ENCODE peak calls at places on chromosomes 4 and X, in six cellular contexts. L is endothelial cell, R is neural crest cell, H is hepatocyte, J is psoas muscle, V is lower leg skin. W is an unnamed sample.

GRCh38 chrX:71532078-71532752 is 689 bp upstream of the OGT start:
- DNase-seq in R (no peak), H (peak; percentile 21), V (no peak), J (no peak), L (no peak), W (no peak)

GRCh38 chr4:4762300-4762699 is 97.2 kb upstream of the MSX1 start:
- DNase-seq in L (no peak), R (no peak), H (no peak), V (no peak), J (no peak), W (no peak)

GRCh38 chr4:155643087-155643486 is 23.6 kb upstream of the GUCY1A1 start:
- DNase-seq in J (no peak), V (no peak), R (no peak), H (no peak), L (no peak), W (no peak)

GRCh38 chr4:173074501-173074946 is 94.1 kb upstream of the GALNT7 start:
- DNase-seq in R (no peak), V (no peak), H (peak; percentile 68), J (no peak), L (no peak), W (no peak)

GRCh38 chr4:122895336-122895995 is 26.9 kb downstream of the NUDT6 start:
- DNase-seq in R (no peak), J (no peak), L (no peak), H (no peak), V (no peak), W (no peak)

GRCh38 chrX:103779156-103779555 is 2.5 kb downstream of the PLP1 start:
- DNase-seq in H (no peak), L (no peak), J (no peak), V (no peak), R (no peak), W (no peak)

GRCh38 chrX:68830486-68831404 is 1.9 kb downstream of the EFNB1 start:
- DNase-seq in H (peak; percentile 8), R (no peak), L (no peak), V (no peak), J (no peak), W (peak; percentile 6)

GRCh38 chr4:38050560-38051350 is 90.6 kb downstream of the PTTG2 start:
- DNase-seq in R (no peak), L (no peak), H (no peak), V (no peak), J (no peak), W (no peak)

GRCh38 chr4:173257732-173258717 is 76.1 kb downstream of the HMGB2 start:
- DNase-seq in L (peak; percentile 64), H (peak; percentile 75), R (peak; percentile 38), V (peak; percentile 31), J (peak; percentile 43), W (peak; percentile 47)

GRCh38 chrX:128543114-128543513 is 490.9 kb upstream of the ACTRT1 start:
- DNase-seq in V (no peak), L (no peak), R (no peak), J (no peak), H (no peak), W (no peak)

GRCh38 chrX:40366661-40367060 is 214.1 kb upstream of the ATP6AP2 start:
- DNase-seq in V (no peak), J (no peak), L (no peak), R (no peak), H (no peak), W (no peak)

GRCh38 chr4:94759767-94760211 is 2.0 kb downstream of the BMPR1B start:
- DNase-seq in R (no peak), H (no peak), V (no peak), J (no peak), L (no peak), W (no peak)

GRCh38 chr4:97646997-97647396 is 496.3 kb downstream of the STPG2 start:
- DNase-seq in R (no peak), L (no peak), H (peak; percentile 38), J (no peak), V (no peak), W (no peak)

GRCh38 chrX:24575496-24575895 is 71.7 kb downstream of the PCYT1B start:
- DNase-seq in J (no peak), L (no peak), V (no peak), H (no peak), R (no peak), W (no peak)

GRCh38 chr4:118327554-118328241 is 25.1 kb downstream of the PRSS12 start:
- DNase-seq in H (no peak), L (no peak), R (no peak), V (no peak), J (no peak), W (no peak)

GRCh38 chrX:13398073-13398823 is 78.4 kb upstream of the ATXN3L start:
- DNase-seq in R (no peak), V (peak; percentile 35), L (no peak), J (peak; percentile 48), H (peak; percentile 90), W (no peak)

GRCh38 chr4:184313058-184313709 is 95.5 kb upstream of the ENPP6 start:
- DNase-seq in V (no peak), L (no peak), R (no peak), H (no peak), J (no peak), W (no peak)

GRCh38 chrX:69991685-69992084 is 58.1 kb downstream of the AWAT2 start:
- DNase-seq in V (no peak), H (no peak), R (no peak), L (no peak), J (no peak), W (no peak)

GRCh38 chr4:55396305-55397023 is 707 bp downstream of the TMEM165 start:
- DNase-seq in H (peak; percentile 76), R (peak; percentile 56), L (peak; percentile 72), V (peak; percentile 23), J (peak; percentile 54), W (peak; percentile 59)

GRCh38 chr4:94711635-94712034 is 46.1 kb upstream of the BMPR1B start:
- DNase-seq in R (no peak), J (no peak), L (no peak), V (no peak), H (no peak), W (no peak)

GRCh38 chr4:3464349-3464905 is 1.3 kb downstream of the DOK7 start:
- DNase-seq in L (no peak), H (no peak), J (peak; percentile 18), R (no peak), V (no peak), W (no peak)

GRCh38 chrX:23788946-23789345 is 6.0 kb downstream of the SAT1 start:
- DNase-seq in V (no peak), J (no peak), H (no peak), R (no peak), L (no peak), W (no peak)

GRCh38 chrX:110983024-110983423 is 113.0 kb upstream of the PAK3 start:
- DNase-seq in J (no peak), H (no peak), V (no peak), L (no peak), R (no peak), W (no peak)

GRCh38 chrX:110985470-110985869 is 110.5 kb upstream of the PAK3 start:
- DNase-seq in R (no peak), H (no peak), J (no peak), V (no peak), L (no peak), W (no peak)

GRCh38 chrX:110989869-110990268 is 106.1 kb upstream of the PAK3 start:
- DNase-seq in J (no peak), V (no peak), R (no peak), H (no peak), L (no peak), W (no peak)

GRCh38 chrX:110989447-110989846 is 106.5 kb upstream of the PAK3 start:
- DNase-seq in L (no peak), V (no peak), J (no peak), H (no peak), R (no peak), W (no peak)

DNA sequence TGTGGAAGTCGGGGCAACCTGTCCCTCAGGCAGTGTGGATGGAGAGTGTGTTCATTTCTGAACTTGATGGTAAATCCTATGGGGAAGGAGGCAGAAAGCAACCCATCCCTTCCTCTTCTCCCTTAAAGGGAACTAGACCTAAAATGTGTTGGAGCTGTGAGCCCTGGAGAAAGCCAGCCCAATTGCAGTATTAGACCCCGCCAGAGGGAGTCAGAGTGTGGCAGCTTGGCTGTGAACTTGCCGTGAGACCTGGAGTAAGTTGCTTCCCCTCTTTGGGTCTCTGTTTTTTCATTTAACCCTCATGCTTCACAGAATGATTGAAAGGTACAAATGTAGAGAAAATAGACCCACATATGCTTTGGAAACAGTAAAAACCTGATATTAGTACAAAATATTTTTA is 108.7 kb upstream of the PAK3 start:
- DNase-seq in R (no peak), H (no peak), L (peak; percentile 17), J (no peak), V (no peak), W (no peak)
- TF ChIP-seq CTCF in R (peak; percentile 24), H (no peak), L (no peak), J (no peak), V (no peak), W (peak; percentile 31)

DNA sequence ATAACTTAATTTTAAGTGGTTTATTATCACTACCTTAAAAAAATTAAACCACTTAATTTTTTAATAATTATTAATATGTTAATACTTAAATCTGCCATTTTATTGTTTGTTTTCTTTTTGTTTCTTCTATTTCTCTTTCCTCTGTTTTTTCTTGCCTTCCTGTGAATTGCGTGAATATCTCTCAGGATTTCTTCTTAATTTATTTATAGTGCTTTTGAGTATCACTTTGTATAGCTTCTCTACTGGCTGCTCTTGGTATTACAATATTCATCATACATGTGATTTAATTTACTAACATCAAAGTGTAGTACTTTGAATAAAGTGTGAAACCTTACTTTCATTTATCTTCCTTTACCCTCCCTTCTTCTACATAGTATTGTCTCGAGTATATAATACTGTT is 349.5 kb upstream of the CPXCR1 start:
- DNase-seq in V (no peak), R (no peak), L (no peak), J (no peak), H (no peak), W (no peak)
- TF ChIP-seq CTCF in V (no peak), R (peak; percentile 56), L (peak; percentile 51), J (peak; percentile 5), H (peak; percentile 12), W (peak; percentile 54)

GRCh38 chrX:110678591-110678990 is 117.0 kb downstream of the CHRDL1 start:
- DNase-seq in V (no peak), J (no peak), R (no peak), H (no peak), L (no peak), W (no peak)
- TF ChIP-seq CTCF in V (no peak), J (no peak), R (no peak), H (no peak), L (no peak), W (peak; percentile 22)

GRCh38 chr4:11720292-11720691 is 291.6 kb upstream of the HS3ST1 start:
- DNase-seq in H (peak; percentile 71), L (peak; percentile 20), R (no peak), V (no peak), J (no peak), W (no peak)
- TF ChIP-seq CTCF in H (peak; percentile 81), L (peak; percentile 78), R (peak; percentile 81), V (no peak), J (peak; percentile 35), W (peak; percentile 76)

DNA sequence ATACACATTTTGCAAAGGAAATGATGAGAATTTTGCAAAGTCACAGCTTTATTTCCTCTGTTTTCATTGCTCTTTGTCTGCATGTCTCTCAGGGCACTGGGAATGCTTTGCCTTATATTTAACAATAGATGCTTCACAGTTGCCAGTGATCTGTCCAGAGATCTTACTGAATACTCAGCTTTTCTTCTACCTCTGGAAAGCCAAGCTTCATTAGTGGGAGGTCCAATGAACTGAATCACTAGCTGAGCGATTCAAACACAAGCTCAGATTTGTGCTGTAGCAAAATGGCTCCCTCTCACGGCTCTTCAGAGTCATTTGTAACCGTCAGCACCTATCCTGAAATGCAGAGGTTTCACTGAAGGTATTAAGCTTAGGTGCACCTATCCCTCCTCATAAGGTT is 138.9 kb downstream of the DCLK2 start:
- DNase-seq in J (no peak), L (no peak), V (no peak), R (no peak), H (peak; percentile 59), W (no peak)
- TF ChIP-seq CTCF in J (no peak), L (no peak), V (no peak), R (peak; percentile 48), H (peak; percentile 52), W (no peak)

W was measured in progenitor cell of endocrine pancreas.